ENCODE peak calls at places on chromosomes 5 and 9, in ten cellular contexts. P is GM23248, B is lung, U is heart left ventricle, Q is adrenal gland, W is fibroblast of lung, R is H9, Y is IMR-90, E is A673, L is neuronal stem cell. Z is an unnamed sample.

GRCh38 chr9:123225374-123225813 is 43.0 kb downstream of the STRBP start:
- DNase-seq in P (peak; percentile 78), B (no peak), U (no peak), Q (peak; percentile 56), W (peak; percentile 77), R (peak; percentile 71), Y (peak; percentile 90), E (peak; percentile 69), L (peak; percentile 4), Z (peak; percentile 56)

GRCh38 chr5:68137451-68138190 is 77.9 kb upstream of the PIK3R1 start:
- DNase-seq in P (peak; percentile 68), B (no peak), U (no peak), Q (no peak), W (peak; percentile 77), R (no peak), Y (peak; percentile 16), E (no peak), L (no peak), Z (no peak)

GRCh38 chr5:179111267-179112207 is 51.4 kb downstream of the ZNF354C start:
- DNase-seq in P (no peak), B (no peak), U (no peak), Q (no peak), W (no peak), R (no peak), Y (no peak), E (no peak), L (no peak), Z (no peak)

GRCh38 chr5:15463231-15463630 is 36.7 kb upstream of the FBXL7 start:
- DNase-seq in P (peak; percentile 54), B (no peak), U (no peak), Q (no peak), W (peak; percentile 24), R (no peak), Y (peak; percentile 33), E (peak; percentile 4), L (peak; percentile 1), Z (peak; percentile 5)

GRCh38 chr9:111939322-111939721 is 42.7 kb downstream of the UGCG start:
- DNase-seq in P (no peak), B (no peak), U (no peak), Q (no peak), W (peak; percentile 29), R (no peak), Y (no peak), E (no peak), L (no peak), Z (no peak)

GRCh38 chr5:143860211-143860610 is 48.2 kb downstream of the HMHB1 start:
- DNase-seq in P (no peak), B (no peak), U (no peak), Q (no peak), W (no peak), R (no peak), Y (no peak), E (no peak), L (no peak), Z (no peak)

GRCh38 chr5:122774519-122774860 is 390 bp upstream of the SNX2 start:
- DNase-seq in P (no peak), B (no peak), U (no peak), Q (no peak), W (no peak), R (no peak), Y (no peak), E (no peak), L (no peak), Z (no peak)

GRCh38 chr9:19127881-19128719 is 808 bp upstream of the PLIN2 start:
- DNase-seq in P (peak; percentile 69), B (peak; percentile 32), U (peak; percentile 33), Q (no peak), W (peak; percentile 30), R (peak; percentile 54), Y (no peak), E (no peak), L (peak; percentile 38), Z (no peak)

GRCh38 chr5:132394681-132395259 is 25.3 kb downstream of the SLC22A5 start:
- DNase-seq in P (no peak), B (no peak), U (no peak), Q (no peak), W (no peak), R (no peak), Y (no peak), E (no peak), L (no peak), Z (no peak)

GRCh38 chr9:131986089-131986488 is 93.6 kb downstream of the MED27 start:
- DNase-seq in P (no peak), B (no peak), U (no peak), Q (no peak), W (no peak), R (no peak), Y (no peak), E (no peak), L (no peak), Z (no peak)

GRCh38 chr9:109845178-109845577 is 65.2 kb downstream of the PALM2AKAP2 start:
- DNase-seq in P (no peak), B (no peak), U (no peak), Q (no peak), W (no peak), R (no peak), Y (no peak), E (no peak), L (no peak), Z (no peak)
- H3K4me1 ChIP-seq in P (no peaks in the 10 kb centered on the region), B (no peaks in the 10 kb centered on the region), U (peaks cover 16% of the 10 kb centered on the region), Q (no peaks in the 10 kb centered on the region), W (no peaks in the 10 kb centered on the region), R (no peaks in the 10 kb centered on the region), Y (no peaks in the 10 kb centered on the region), E (no peaks in the 10 kb centered on the region), L (no peaks in the 10 kb centered on the region), Z (no peaks in the 10 kb centered on the region)

DNA sequence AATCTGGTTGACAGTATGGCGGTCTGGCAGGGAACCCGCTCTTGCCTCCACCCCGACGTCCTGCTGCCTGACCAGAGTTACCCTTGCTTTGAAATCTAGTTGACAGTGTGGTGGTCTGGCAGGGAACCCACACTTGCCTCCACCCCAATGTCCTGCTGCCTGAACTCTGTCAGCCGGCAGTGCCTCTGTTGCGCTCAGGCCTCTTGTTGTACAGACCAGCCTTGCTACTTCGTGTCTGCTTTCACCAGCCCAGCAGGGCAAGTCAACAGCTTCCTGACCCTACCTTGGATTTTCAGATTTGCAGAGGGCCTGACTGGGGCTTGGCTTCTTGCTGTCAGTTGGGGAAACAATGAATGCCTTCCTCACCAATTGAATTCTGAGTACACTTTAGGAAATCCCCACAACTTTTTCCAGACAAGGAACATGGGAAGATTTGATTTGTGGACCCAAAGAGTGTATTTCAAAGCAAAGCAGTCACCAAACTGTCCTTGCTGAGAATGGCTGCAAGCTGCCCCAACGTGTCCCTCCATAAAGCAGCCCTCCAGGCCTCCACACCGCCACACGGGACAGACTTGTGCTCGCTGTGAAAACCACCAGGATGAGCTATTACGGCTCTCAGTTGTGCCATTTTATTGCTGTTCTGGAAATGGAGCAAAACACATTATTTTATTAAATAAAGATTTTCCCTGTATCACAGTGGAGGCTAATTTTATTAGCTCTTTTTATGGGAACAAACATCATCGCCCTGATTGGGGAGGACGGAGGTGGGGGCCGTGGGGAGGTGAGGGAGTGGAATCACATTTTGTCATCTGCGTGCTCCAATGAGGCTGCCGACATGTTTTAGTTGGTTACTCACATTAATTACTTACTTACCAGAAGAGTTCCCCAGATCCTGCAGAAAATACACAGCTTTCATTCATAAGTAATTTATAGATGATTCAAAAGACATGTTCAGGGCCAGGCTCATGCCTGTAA is 189.3 kb downstream of the AOPEP start:
- DNase-seq in P (no peak), B (no peak), U (no peak), Q (peak; percentile 74), W (no peak), R (peak; percentile 28), Y (no peak), E (no peak), L (no peak), Z (no peak)
- H3K4me1 ChIP-seq in P (peaks cover 46% of the 10 kb centered on the region), B (peaks cover 4% of the 10 kb centered on the region), U (peaks cover 10% of the 10 kb centered on the region), Q (peaks cover 5% of the 10 kb centered on the region), W (peaks cover 25% of the 10 kb centered on the region), R (peaks cover 11% of the 10 kb centered on the region), Y (peaks cover 33% of the 10 kb centered on the region), E (peaks cover 5% of the 10 kb centered on the region), L (peaks cover 24% of the 10 kb centered on the region), Z (peaks cover 11% of the 10 kb centered on the region)

GRCh38 chr5:140337880-140338279 is 8.5 kb downstream of the HBEGF start:
- DNase-seq in P (no peak), B (no peak), U (no peak), Q (no peak), W (no peak), R (no peak), Y (no peak), E (no peak), L (no peak), Z (no peak)

GRCh38 chr5:140340605-140341004 is 5.8 kb downstream of the HBEGF start:
- DNase-seq in P (no peak), B (no peak), U (no peak), Q (no peak), W (no peak), R (no peak), Y (no peak), E (no peak), L (no peak), Z (no peak)

GRCh38 chr5:140339636-140340035 is 6.8 kb downstream of the HBEGF start:
- DNase-seq in P (no peak), B (no peak), U (no peak), Q (no peak), W (no peak), R (no peak), Y (no peak), E (no peak), L (no peak), Z (no peak)

GRCh38 chr5:140338336-140338735 is 8.1 kb downstream of the HBEGF start:
- DNase-seq in P (peak; percentile 77), B (no peak), U (no peak), Q (no peak), W (peak; percentile 52), R (no peak), Y (peak; percentile 68), E (no peak), L (no peak), Z (no peak)

DNA sequence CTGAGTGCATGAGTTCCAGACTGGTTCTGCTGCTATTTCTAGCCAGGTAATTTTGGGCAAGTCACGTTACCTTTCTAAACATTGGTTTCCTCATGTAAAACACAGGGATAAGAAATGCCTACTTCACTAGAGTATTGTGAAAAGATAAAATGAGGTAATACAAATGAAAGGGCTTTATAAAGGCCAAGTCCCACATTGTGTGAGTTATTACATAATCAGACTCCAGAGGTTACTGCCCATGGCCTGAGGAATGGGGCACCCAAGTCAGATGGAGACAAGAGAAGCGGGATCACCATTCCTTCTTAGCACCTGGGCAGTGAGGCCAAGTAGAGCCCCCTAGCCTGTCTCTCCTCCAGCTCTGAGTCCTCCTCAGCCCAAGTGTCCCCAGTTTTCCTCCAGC is 7.5 kb downstream of the HBEGF start:
- DNase-seq in P (peak; percentile 42), B (no peak), U (no peak), Q (no peak), W (no peak), R (no peak), Y (no peak), E (no peak), L (no peak), Z (no peak)
- H3K4me1 ChIP-seq in P (peaks cover 14% of the 10 kb centered on the region), B (peaks cover 25% of the 10 kb centered on the region), U (peaks cover 81% of the 10 kb centered on the region), Q (no peaks in the 10 kb centered on the region), W (peaks cover 14% of the 10 kb centered on the region), R (no peaks in the 10 kb centered on the region), Y (peaks cover 6% of the 10 kb centered on the region), E (peaks cover 20% of the 10 kb centered on the region), L (no peaks in the 10 kb centered on the region), Z (no peaks in the 10 kb centered on the region)

GRCh38 chr5:60271517-60271916 is 378.0 kb upstream of the PDE4D start:
- DNase-seq in P (no peak), B (no peak), U (no peak), Q (no peak), W (peak; percentile 27), R (no peak), Y (no peak), E (peak; percentile 58), L (no peak), Z (no peak)

GRCh38 chr5:60262576-60263295 is 369.2 kb upstream of the PDE4D start:
- DNase-seq in P (no peak), B (no peak), U (no peak), Q (no peak), W (no peak), R (no peak), Y (no peak), E (no peak), L (peak; percentile 12), Z (no peak)

GRCh38 chr5:60267907-60268306 is 374.4 kb upstream of the PDE4D start:
- DNase-seq in P (no peak), B (no peak), U (no peak), Q (no peak), W (no peak), R (no peak), Y (no peak), E (no peak), L (no peak), Z (no peak)
- H3K4me1 ChIP-seq in P (no peaks in the 10 kb centered on the region), B (no peaks in the 10 kb centered on the region), U (no peaks in the 10 kb centered on the region), Q (no peaks in the 10 kb centered on the region), W (no peaks in the 10 kb centered on the region), R (no peaks in the 10 kb centered on the region), Y (no peaks in the 10 kb centered on the region), E (no peaks in the 10 kb centered on the region), L (peaks cover 3% of the 10 kb centered on the region), Z (no peaks in the 10 kb centered on the region)

Z was measured in NT2/D1.